ENCODE peak calls at places on chromosomes 16 and 17, in four cellular contexts. M is adipocyte; J is left cardiac atrium; K is stimulated activated CD4-positive, alpha-beta T cell treated with anti-CD3 and anti-CD28 coated beads, Interleukin-1b, Interleukin-23, amount 100 ng/mL, for 1 hour. A is an unnamed sample.

GRCh38 chr17:31506517-31506916 is 115.0 kb downstream of the RAB11FIP4 start:
- DNase-seq in K (no peak), M (no peak), J (no peak), A (no peak)

GRCh38 chr17:1583569-1583968 is 21.0 kb upstream of the PITPNA start:
- DNase-seq in M (no peak), J (no peak), K (no peak), A (no peak)

GRCh38 chr16:81005644-81006471 is 827 bp downstream of the CMC2 start:
- DNase-seq in M (peak), K (no peak), J (no peak), A (peak)

GRCh38 chr17:28549274-28550132 is 2.9 kb downstream of the UNC119 start:
- DNase-seq in J (no peak), M (no peak), K (peak), A (no peak)

GRCh38 chr17:80882323-80882722 is 109.3 kb upstream of the CHMP6 start:
- DNase-seq in K (no peak), J (peak), M (no peak), A (no peak)

GRCh38 chr16:74936902-74937560 is 47.9 kb downstream of the WDR59 start:
- DNase-seq in J (no peak), K (no peak), M (peak), A (peak)

GRCh38 chr17:15929941-15930340 is 15.0 kb upstream of the ADORA2B start:
- DNase-seq in M (no peak), K (no peak), J (no peak), A (no peak)

GRCh38 chr16:56729351-56729735 is 586 bp upstream of the NUP93 start:
- DNase-seq in J (no peak), M (no peak), K (no peak), A (no peak)

GRCh38 chr17:13114601-13115024 is 96.8 kb upstream of the ELAC2 start:
- DNase-seq in K (no peak), J (peak), M (peak), A (peak)